ENCODE peak calls at places on chromosomes 6 and 20, in nine cellular contexts. One of them, this sample, is unnamed.

GRCh38 chr6:52636830-52637229 is 34.1 kb upstream of the TMEM14A start:
- DNase-seq in aorta: no peak
- DNase-seq in upper lobe of right lung: no peak
- DNase-seq in GM23248: no peak
- DNase-seq in IMR-90: no peak
- DNase-seq in Peyer's patch: no peak
- DNase-seq in A673: no peak
- DNase-seq in breast epithelium: no peak
- DNase-seq in left lung: no peak
- DNase-seq in this sample: no peak

GRCh38 chr6:13923527-13924145 is 1.1 kb upstream of the RNF182 start:
- DNase-seq in A673: peak; percentile 53
- DNase-seq in Peyer's patch: no peak
- DNase-seq in aorta: no peak
- DNase-seq in GM23248: peak; percentile 86
- DNase-seq in upper lobe of right lung: no peak
- DNase-seq in breast epithelium: no peak
- DNase-seq in left lung: no peak
- DNase-seq in IMR-90: peak; percentile 65
- DNase-seq in this sample: no peak

GRCh38 chr6:101640131-101640530 is 246.6 kb downstream of the GRIK2 start:
- DNase-seq in upper lobe of right lung: no peak
- DNase-seq in breast epithelium: no peak
- DNase-seq in Peyer's patch: no peak
- DNase-seq in IMR-90: no peak
- DNase-seq in A673: no peak
- DNase-seq in aorta: no peak
- DNase-seq in GM23248: no peak
- DNase-seq in left lung: no peak
- DNase-seq in this sample: no peak

GRCh38 chr20:33012327-33013189 is 5.1 kb downstream of the BPIFB2 start:
- DNase-seq in A673: no peak
- DNase-seq in left lung: no peak
- DNase-seq in GM23248: no peak
- DNase-seq in IMR-90: no peak
- DNase-seq in aorta: no peak
- DNase-seq in upper lobe of right lung: no peak
- DNase-seq in Peyer's patch: no peak
- DNase-seq in breast epithelium: no peak
- DNase-seq in this sample: no peak

GRCh38 chr20:17806739-17807441 is 107.1 kb downstream of the BANF2 start:
- DNase-seq in upper lobe of right lung: no peak
- DNase-seq in IMR-90: peak; percentile 78
- DNase-seq in aorta: peak; percentile 88
- DNase-seq in left lung: peak; percentile 62
- DNase-seq in A673: no peak
- DNase-seq in breast epithelium: no peak
- DNase-seq in Peyer's patch: no peak
- DNase-seq in GM23248: peak; percentile 83
- DNase-seq in this sample: no peak

GRCh38 chr6:816510-817084 is 123.7 kb upstream of the EXOC2 start:
- DNase-seq in GM23248: no peak
- DNase-seq in A673: no peak
- DNase-seq in Peyer's patch: no peak
- DNase-seq in breast epithelium: no peak
- DNase-seq in IMR-90: no peak
- DNase-seq in aorta: no peak
- DNase-seq in left lung: no peak
- DNase-seq in upper lobe of right lung: no peak
- DNase-seq in this sample: no peak

GRCh38 chr6:163404825-163405265 is 9.7 kb upstream of the QKI start:
- DNase-seq in IMR-90: no peak
- DNase-seq in Peyer's patch: no peak
- DNase-seq in breast epithelium: no peak
- DNase-seq in left lung: peak; percentile 65
- DNase-seq in upper lobe of right lung: peak; percentile 71
- DNase-seq in A673: no peak
- DNase-seq in aorta: no peak
- DNase-seq in GM23248: peak; percentile 80
- DNase-seq in this sample: no peak

GRCh38 chr20:40880063-40880715 is 148.4 kb upstream of the TOP1 start:
- DNase-seq in IMR-90: no peak
- DNase-seq in Peyer's patch: no peak
- DNase-seq in breast epithelium: no peak
- DNase-seq in left lung: no peak
- DNase-seq in GM23248: no peak
- DNase-seq in A673: no peak
- DNase-seq in aorta: no peak
- DNase-seq in upper lobe of right lung: no peak
- DNase-seq in this sample: no peak

GRCh38 chr6:44472250-44472945 is 84.9 kb downstream of the CDC5L start:
- DNase-seq in IMR-90: no peak
- DNase-seq in aorta: no peak
- DNase-seq in Peyer's patch: no peak
- DNase-seq in upper lobe of right lung: no peak
- DNase-seq in breast epithelium: no peak
- DNase-seq in GM23248: no peak
- DNase-seq in A673: no peak
- DNase-seq in left lung: no peak
- DNase-seq in this sample: no peak

GRCh38 chr6:136593748-136594490 is 43.7 kb upstream of the MAP7 start:
- DNase-seq in IMR-90: peak; percentile 100
- DNase-seq in aorta: no peak
- DNase-seq in breast epithelium: no peak
- DNase-seq in Peyer's patch: no peak
- DNase-seq in A673: peak; percentile 78
- DNase-seq in GM23248: peak; percentile 96
- DNase-seq in left lung: peak; percentile 46
- DNase-seq in upper lobe of right lung: no peak
- DNase-seq in this sample: no peak

GRCh38 chr6:50818673-50819072 is at the start of gene TFAP2B:
- DNase-seq in breast epithelium: no peak
- DNase-seq in aorta: no peak
- DNase-seq in IMR-90: no peak
- DNase-seq in left lung: no peak
- DNase-seq in Peyer's patch: no peak
- DNase-seq in GM23248: no peak
- DNase-seq in A673: no peak
- DNase-seq in upper lobe of right lung: no peak
- DNase-seq in this sample: no peak

GRCh38 chr6:75802366-75802765 is 53.3 kb downstream of the MYO6 start:
- DNase-seq in aorta: no peak
- DNase-seq in A673: no peak
- DNase-seq in left lung: no peak
- DNase-seq in Peyer's patch: no peak
- DNase-seq in IMR-90: peak; percentile 10
- DNase-seq in GM23248: peak; percentile 21
- DNase-seq in breast epithelium: no peak
- DNase-seq in upper lobe of right lung: no peak
- DNase-seq in this sample: no peak

GRCh38 chr6:159594106-159594749 is 98.8 kb downstream of the SOD2 start:
- DNase-seq in A673: no peak
- DNase-seq in upper lobe of right lung: no peak
- DNase-seq in Peyer's patch: no peak
- DNase-seq in breast epithelium: no peak
- DNase-seq in aorta: no peak
- DNase-seq in left lung: no peak
- DNase-seq in IMR-90: peak; percentile 52
- DNase-seq in GM23248: peak; percentile 76
- DNase-seq in this sample: no peak

GRCh38 chr6:79672631-79673065 is 41.5 kb downstream of the SH3BGRL2 start:
- DNase-seq in GM23248: peak; percentile 33
- DNase-seq in upper lobe of right lung: no peak
- DNase-seq in Peyer's patch: no peak
- DNase-seq in left lung: no peak
- DNase-seq in aorta: no peak
- DNase-seq in IMR-90: peak; percentile 45
- DNase-seq in A673: peak; percentile 25
- DNase-seq in breast epithelium: no peak
- DNase-seq in this sample: no peak

GRCh38 chr6:138349891-138350290 is 27.8 kb upstream of the SMIM28 start:
- DNase-seq in IMR-90: no peak
- DNase-seq in upper lobe of right lung: no peak
- DNase-seq in GM23248: peak; percentile 24
- DNase-seq in A673: no peak
- DNase-seq in aorta: no peak
- DNase-seq in left lung: no peak
- DNase-seq in breast epithelium: no peak
- DNase-seq in Peyer's patch: no peak
- DNase-seq in this sample: no peak

GRCh38 chr20:20367681-20368413 is at the start of gene INSM1:
- DNase-seq in A673: peak; percentile 44
- DNase-seq in left lung: no peak
- DNase-seq in breast epithelium: no peak
- DNase-seq in GM23248: no peak
- DNase-seq in Peyer's patch: no peak
- DNase-seq in upper lobe of right lung: no peak
- DNase-seq in IMR-90: no peak
- DNase-seq in aorta: no peak
- DNase-seq in this sample: peak; percentile 99

GRCh38 chr6:110529355-110529754 is 52.9 kb upstream of the SLC22A16 start:
- DNase-seq in aorta: no peak
- DNase-seq in upper lobe of right lung: no peak
- DNase-seq in IMR-90: peak; percentile 85
- DNase-seq in A673: peak; percentile 47
- DNase-seq in Peyer's patch: no peak
- DNase-seq in breast epithelium: no peak
- DNase-seq in GM23248: peak; percentile 75
- DNase-seq in left lung: no peak
- DNase-seq in this sample: no peak

GRCh38 chr6:102798631-102799030 is 1405.1 kb downstream of the GRIK2 start:
- DNase-seq in breast epithelium: no peak
- DNase-seq in left lung: no peak
- DNase-seq in upper lobe of right lung: peak; percentile 30
- DNase-seq in IMR-90: no peak
- DNase-seq in Peyer's patch: no peak
- DNase-seq in aorta: no peak
- DNase-seq in A673: peak; percentile 33
- DNase-seq in GM23248: no peak
- DNase-seq in this sample: no peak

GRCh38 chr20:48823476-48823875 is 4.3 kb downstream of the PREX1 start:
- DNase-seq in GM23248: no peak
- DNase-seq in upper lobe of right lung: no peak
- DNase-seq in IMR-90: no peak
- DNase-seq in A673: no peak
- DNase-seq in Peyer's patch: no peak
- DNase-seq in breast epithelium: no peak
- DNase-seq in aorta: peak; percentile 67
- DNase-seq in left lung: no peak
- DNase-seq in this sample: no peak
- H3K4me3 ChIP-seq in GM23248: no peak overlapping the region
- H3K4me3 ChIP-seq in upper lobe of right lung: peak overlapping the region; percentile 66
- H3K4me3 ChIP-seq in IMR-90: no peak overlapping the region
- H3K4me3 ChIP-seq in A673: peak overlapping the region; percentile 95
- H3K4me3 ChIP-seq in Peyer's patch: no peak overlapping the region
- H3K4me3 ChIP-seq in breast epithelium: peak overlapping the region; percentile 0
- H3K4me3 ChIP-seq in aorta: no peak overlapping the region
- H3K4me3 ChIP-seq in left lung: peak overlapping the region; percentile 78
- H3K4me3 ChIP-seq in this sample: no peak overlapping the region

GRCh38 chr20:10404023-10404628 is 29.9 kb downstream of the MKKS start:
- DNase-seq in A673: no peak
- DNase-seq in breast epithelium: no peak
- DNase-seq in aorta: no peak
- DNase-seq in upper lobe of right lung: no peak
- DNase-seq in left lung: no peak
- DNase-seq in GM23248: no peak
- DNase-seq in IMR-90: no peak
- DNase-seq in Peyer's patch: no peak
- DNase-seq in this sample: no peak

GRCh38 chr20:10408427-10408826 is 25.6 kb downstream of the MKKS start:
- DNase-seq in aorta: no peak
- DNase-seq in breast epithelium: no peak
- DNase-seq in left lung: no peak
- DNase-seq in upper lobe of right lung: no peak
- DNase-seq in IMR-90: no peak
- DNase-seq in GM23248: no peak
- DNase-seq in Peyer's patch: no peak
- DNase-seq in A673: no peak
- DNase-seq in this sample: no peak

GRCh38 chr20:10402938-10403593 is 31.0 kb downstream of the MKKS start:
- DNase-seq in GM23248: no peak
- DNase-seq in breast epithelium: no peak
- DNase-seq in left lung: no peak
- DNase-seq in Peyer's patch: no peak
- DNase-seq in aorta: no peak
- DNase-seq in A673: no peak
- DNase-seq in upper lobe of right lung: no peak
- DNase-seq in IMR-90: peak; percentile 6
- DNase-seq in this sample: no peak

DNA sequence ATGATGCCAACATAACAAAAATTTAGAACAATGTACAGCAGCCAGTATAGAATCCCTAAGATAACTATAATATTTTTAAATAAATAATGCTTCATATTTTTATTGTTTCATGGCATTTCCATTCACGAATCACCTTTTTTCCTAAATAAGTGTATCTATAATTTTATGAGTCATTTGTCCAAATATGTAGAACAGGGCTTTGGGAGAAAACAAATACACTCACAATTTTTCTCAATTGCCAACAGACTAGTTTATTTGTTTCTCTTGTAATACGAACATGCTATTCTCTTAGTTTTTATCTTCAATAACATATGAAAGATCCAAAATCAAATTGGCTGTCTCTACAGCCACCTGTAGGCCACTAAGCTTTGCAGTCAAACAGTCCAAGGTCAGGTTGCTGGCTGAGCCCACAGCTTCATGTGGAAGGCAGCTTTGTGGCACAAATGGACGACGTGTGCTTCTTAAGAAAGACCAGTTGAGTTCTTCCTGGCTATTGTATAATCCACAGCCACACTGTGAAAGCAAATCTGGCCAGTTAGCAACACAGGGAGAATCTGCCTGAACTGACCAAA is 29.0 kb downstream of the MKKS start:
- DNase-seq in breast epithelium: no peak
- DNase-seq in A673: no peak
- DNase-seq in GM23248: no peak
- DNase-seq in Peyer's patch: no peak
- DNase-seq in IMR-90: no peak
- DNase-seq in left lung: no peak
- DNase-seq in upper lobe of right lung: no peak
- DNase-seq in aorta: no peak
- DNase-seq in this sample: no peak
- H3K4me3 ChIP-seq in breast epithelium: no peak overlapping the region
- H3K4me3 ChIP-seq in A673: no peak overlapping the region
- H3K4me3 ChIP-seq in GM23248: no peak overlapping the region
- H3K4me3 ChIP-seq in Peyer's patch: no peak overlapping the region
- H3K4me3 ChIP-seq in IMR-90: no peak overlapping the region
- H3K4me3 ChIP-seq in left lung: no peak overlapping the region
- H3K4me3 ChIP-seq in upper lobe of right lung: no peak overlapping the region
- H3K4me3 ChIP-seq in aorta: no peak overlapping the region
- H3K4me3 ChIP-seq in this sample: no peak overlapping the region

GRCh38 chr20:31516651-31517050 is 2.4 kb downstream of the HM13 start:
- DNase-seq in left lung: no peak
- DNase-seq in upper lobe of right lung: no peak
- DNase-seq in Peyer's patch: no peak
- DNase-seq in aorta: no peak
- DNase-seq in A673: no peak
- DNase-seq in GM23248: no peak
- DNase-seq in IMR-90: no peak
- DNase-seq in breast epithelium: no peak
- DNase-seq in this sample: no peak
- H3K4me3 ChIP-seq in left lung: peak overlapping the region; percentile 87
- H3K4me3 ChIP-seq in upper lobe of right lung: no peak overlapping the region
- H3K4me3 ChIP-seq in Peyer's patch: no peak overlapping the region
- H3K4me3 ChIP-seq in aorta: no peak overlapping the region
- H3K4me3 ChIP-seq in A673: no peak overlapping the region
- H3K4me3 ChIP-seq in GM23248: peak overlapping the region; percentile 96
- H3K4me3 ChIP-seq in IMR-90: no peak overlapping the region
- H3K4me3 ChIP-seq in breast epithelium: peak overlapping the region; percentile 98
- H3K4me3 ChIP-seq in this sample: no peak overlapping the region

GRCh38 chr6:12296604-12297003 is 6.4 kb downstream of the EDN1 start:
- DNase-seq in Peyer's patch: no peak
- DNase-seq in A673: no peak
- DNase-seq in breast epithelium: no peak
- DNase-seq in left lung: no peak
- DNase-seq in upper lobe of right lung: no peak
- DNase-seq in IMR-90: no peak
- DNase-seq in aorta: no peak
- DNase-seq in GM23248: no peak
- DNase-seq in this sample: no peak
- H3K4me3 ChIP-seq in Peyer's patch: no peak overlapping the region
- H3K4me3 ChIP-seq in A673: no peak overlapping the region
- H3K4me3 ChIP-seq in breast epithelium: no peak overlapping the region
- H3K4me3 ChIP-seq in left lung: no peak overlapping the region
- H3K4me3 ChIP-seq in upper lobe of right lung: no peak overlapping the region
- H3K4me3 ChIP-seq in IMR-90: no peak overlapping the region
- H3K4me3 ChIP-seq in aorta: no peak overlapping the region
- H3K4me3 ChIP-seq in GM23248: peak overlapping the region; percentile 56
- H3K4me3 ChIP-seq in this sample: no peak overlapping the region

This sample was measured in WERI-Rb-1.